ENCODE peak calls at places on chromosomes 13 and 19, in seven cellular contexts. P is mucosa of descending colon, N is heart right ventricle, T is neural progenitor cell, D is PC-3, E is psoas muscle, L is lung. H is an unnamed sample.

GRCh38 chr13:79767126-79767525 is 286.2 kb downstream of the NDFIP2 start:
- DNase-seq in P (no peak), N (no peak), T (no peak), D (peak), E (no peak), L (no peak), H (no peak)

GRCh38 chr19:16153582-16154336 is 10.3 kb downstream of the HSH2D start:
- DNase-seq in P (peak), N (no peak), T (peak), D (peak), E (no peak), L (no peak), H (no peak)

GRCh38 chr19:3243851-3244700 is 19.6 kb downstream of the CELF5 start:
- DNase-seq in P (peak), N (peak), T (peak), D (peak), E (peak), L (no peak), H (peak)

GRCh38 chr19:53703361-53703760 is 71.6 kb downstream of the DPRX start:
- DNase-seq in P (no peak), N (no peak), T (no peak), D (no peak), E (no peak), L (no peak), H (no peak)

GRCh38 chr19:14599548-14600147 is 16.8 kb downstream of the CLEC17A start:
- DNase-seq in P (no peak), N (no peak), T (no peak), D (no peak), E (no peak), L (no peak), H (no peak)

GRCh38 chr19:1087813-1088418 is 7.3 kb downstream of the POLR2E start:
- DNase-seq in P (peak), N (no peak), T (no peak), D (no peak), E (no peak), L (no peak), H (no peak)

GRCh38 chr19:1590641-1591397 is 1.8 kb downstream of the MBD3 start:
- DNase-seq in P (no peak), N (no peak), T (peak), D (no peak), E (no peak), L (no peak), H (no peak)

GRCh38 chr13:33167521-33167920 is 118.0 kb downstream of the STARD13 start:
- DNase-seq in P (no peak), N (no peak), T (no peak), D (no peak), E (no peak), L (no peak), H (no peak)

GRCh38 chr13:109773786-109774185 is 12.6 kb downstream of the IRS2 start:
- DNase-seq in P (no peak), N (no peak), T (no peak), D (no peak), E (no peak), L (no peak), H (no peak)

GRCh38 chr13:62110079-62110478 is 694.4 kb upstream of the PCDH20 start:
- DNase-seq in P (no peak), N (no peak), T (no peak), D (no peak), E (no peak), L (no peak), H (no peak)

GRCh38 chr13:52411629-52412028 is 5.7 kb upstream of the THSD1 start:
- DNase-seq in P (no peak), N (no peak), T (no peak), D (peak), E (no peak), L (no peak), H (no peak)

GRCh38 chr13:43805071-43805468 is 18.3 kb upstream of the ENOX1 start:
- DNase-seq in P (no peak), N (no peak), T (no peak), D (peak), E (no peak), L (no peak), H (no peak)

GRCh38 chr19:871446-872265 is 12.2 kb downstream of the CFD start:
- DNase-seq in P (no peak), N (no peak), T (peak), D (no peak), E (no peak), L (no peak), H (no peak)

GRCh38 chr13:109275848-109276247 is 510.5 kb downstream of the IRS2 start:
- DNase-seq in P (peak), N (no peak), T (peak), D (no peak), E (no peak), L (no peak), H (no peak)

GRCh38 chr13:26847281-26847680 is 86.7 kb upstream of the GPR12 start:
- DNase-seq in P (no peak), N (no peak), T (peak), D (no peak), E (no peak), L (no peak), H (no peak)

GRCh38 chr19:2549701-2550191 is 73.8 kb downstream of the GADD45B start:
- DNase-seq in P (peak), N (peak), T (no peak), D (peak), E (peak), L (peak), H (no peak)

GRCh38 chr19:41123716-41124244 is 9.5 kb downstream of the CYP2F1 start:
- DNase-seq in P (no peak), N (no peak), T (no peak), D (no peak), E (no peak), L (no peak), H (no peak)

GRCh38 chr19:50047686-50048085 is 21.9 kb downstream of the ZNF473 start:
- DNase-seq in P (no peak), N (no peak), T (no peak), D (no peak), E (no peak), L (no peak), H (no peak)

GRCh38 chr19:50043967-50044366 is 18.2 kb downstream of the ZNF473 start:
- DNase-seq in P (no peak), N (no peak), T (no peak), D (no peak), E (no peak), L (no peak), H (no peak)

GRCh38 chr19:50050406-50051223 is 24.8 kb downstream of the ZNF473 start:
- DNase-seq in P (peak), N (peak), T (peak), D (peak), E (peak), L (peak), H (peak)

GRCh38 chr19:50044922-50045321 is 19.1 kb downstream of the ZNF473 start:
- DNase-seq in P (no peak), N (no peak), T (no peak), D (no peak), E (no peak), L (no peak), H (no peak)

DNA sequence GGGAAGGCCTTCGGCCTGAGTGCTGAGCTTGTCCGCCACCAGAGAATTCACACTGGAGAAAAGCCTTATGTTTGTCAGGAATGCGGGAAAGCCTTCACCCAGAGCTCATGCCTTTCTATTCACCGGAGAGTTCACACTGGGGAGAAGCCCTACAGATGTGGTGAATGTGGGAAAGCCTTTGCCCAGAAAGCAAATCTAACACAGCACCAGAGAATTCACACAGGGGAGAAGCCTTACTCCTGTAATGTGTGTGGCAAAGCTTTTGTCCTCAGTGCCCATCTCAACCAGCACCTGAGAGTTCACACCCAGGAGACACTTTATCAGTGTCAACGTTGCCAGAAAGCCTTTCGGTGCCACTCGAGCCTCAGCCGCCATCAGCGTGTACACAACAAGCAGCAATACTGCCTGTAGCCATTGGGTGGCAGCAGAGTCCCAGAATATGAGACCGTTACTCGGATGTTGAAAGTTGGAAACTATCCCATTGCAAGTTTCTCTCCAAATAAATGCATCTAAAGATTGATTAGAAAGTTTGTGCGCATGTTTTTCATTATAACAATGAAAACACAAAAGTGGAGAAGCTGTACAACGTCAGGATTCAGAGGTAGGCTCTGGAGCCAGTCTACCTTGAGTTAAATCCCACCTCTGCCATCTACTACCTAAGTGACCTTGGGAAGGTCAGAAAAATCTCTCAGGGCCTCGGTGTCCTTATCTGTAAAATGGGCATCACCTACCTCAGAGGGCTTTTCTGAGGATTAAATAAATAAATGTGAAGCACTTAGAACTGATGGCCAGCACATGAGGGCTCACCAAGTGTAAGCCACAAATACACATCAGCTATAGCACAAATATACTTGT is 21.1 kb downstream of the ZNF473 start:
- DNase-seq in P (peak), N (peak), T (no peak), D (peak), E (peak), L (peak), H (no peak)
- TF ChIP-seq CTCF in P (peak), N (peak), T (peak), D (peak), E (peak), L (peak), H (no peak)

GRCh38 chr19:13511947-13512346 is 5.7 kb upstream of the CACNA1A start:
- DNase-seq in P (no peak), N (no peak), T (no peak), D (no peak), E (no peak), L (no peak), H (no peak)
- TF ChIP-seq CTCF in P (no peak), N (no peak), T (no peak), D (no peak), E (no peak), L (no peak), H (no peak)

DNA sequence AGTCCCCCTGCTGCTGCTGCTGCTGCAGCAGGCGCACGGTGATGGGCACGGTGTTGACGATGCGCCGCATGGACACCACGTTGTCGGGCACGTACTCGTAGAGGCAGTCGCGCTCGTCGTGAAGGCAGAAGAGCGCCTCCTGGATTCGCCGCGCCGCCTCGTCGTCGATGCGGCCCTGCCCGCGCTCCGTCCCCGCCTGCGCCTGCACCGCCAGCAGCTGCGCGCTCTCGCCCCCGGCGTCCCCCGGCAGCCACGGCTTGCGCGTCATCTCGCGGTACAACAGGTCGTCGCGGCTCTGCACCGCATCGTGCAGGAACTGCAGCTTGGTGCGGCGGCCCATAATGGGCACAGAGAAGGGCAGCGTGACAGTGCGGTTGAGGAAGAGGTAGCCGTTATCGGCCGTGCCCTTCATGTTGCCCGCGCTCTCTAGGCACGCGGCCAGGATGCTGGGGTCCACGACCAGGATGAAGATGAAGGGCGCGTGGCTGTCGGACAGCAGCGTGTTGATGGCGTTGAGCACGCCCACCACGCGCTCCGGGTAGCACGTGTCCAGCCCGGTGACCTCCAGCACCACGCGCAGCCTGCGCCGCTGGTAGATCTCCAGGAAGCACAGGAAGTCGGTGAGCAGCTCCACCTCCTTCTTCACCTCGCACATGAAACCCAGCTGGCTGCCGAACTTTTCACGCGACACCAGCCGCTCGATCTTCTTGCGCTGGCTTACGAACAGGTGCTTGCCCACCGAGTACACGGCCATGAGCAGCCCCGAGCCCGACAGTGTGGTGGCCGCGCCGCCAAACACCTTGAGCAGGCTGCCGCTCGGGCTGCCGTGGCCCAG is 8.1 kb downstream of the NKPD1 start:
- DNase-seq in P (peak), N (peak), T (peak), D (no peak), E (peak), L (no peak), H (no peak)
- TF ChIP-seq CTCF in P (no peak), N (peak), T (peak), D (no peak), E (no peak), L (no peak), H (no peak)

DNA sequence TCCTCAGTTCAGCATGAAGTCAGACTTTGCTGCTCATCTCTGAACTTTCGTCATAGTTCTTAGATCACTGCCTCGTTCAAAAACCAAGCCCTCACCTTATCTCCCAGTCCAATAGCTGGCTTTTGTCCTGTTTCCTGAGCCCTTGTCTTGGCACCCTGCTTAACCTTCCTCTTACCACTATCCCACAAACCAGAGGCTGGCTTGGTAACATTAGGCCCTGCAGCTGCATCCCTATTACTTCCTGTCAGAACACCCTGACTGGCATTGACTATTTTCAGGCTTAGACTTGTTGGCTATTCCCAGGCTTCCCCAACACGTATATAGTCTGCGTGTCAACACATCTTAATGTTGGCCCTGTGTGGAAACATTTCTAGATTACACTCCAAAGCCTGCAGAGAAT is 172.4 kb downstream of the VWA8 start:
- DNase-seq in P (no peak), N (no peak), T (no peak), D (no peak), E (no peak), L (no peak), H (no peak)
- TF ChIP-seq CTCF in P (no peak), N (no peak), T (no peak), D (no peak), E (no peak), L (no peak), H (no peak)

GRCh38 chr13:112509190-112509589 is 78.8 kb downstream of the TUBGCP3 start:
- DNase-seq in P (no peak), N (no peak), T (no peak), D (no peak), E (no peak), L (peak), H (no peak)

GRCh38 chr13:112513761-112514160 is 74.2 kb downstream of the TUBGCP3 start:
- DNase-seq in P (no peak), N (no peak), T (no peak), D (no peak), E (no peak), L (no peak), H (no peak)

GRCh38 chr13:112506046-112506445 is 81.9 kb downstream of the TUBGCP3 start:
- DNase-seq in P (no peak), N (no peak), T (no peak), D (peak), E (no peak), L (no peak), H (no peak)

GRCh38 chr13:112510987-112511715 is 76.8 kb downstream of the TUBGCP3 start:
- DNase-seq in P (no peak), N (no peak), T (no peak), D (peak), E (no peak), L (no peak), H (no peak)

GRCh38 chr13:112510002-112510780 is 77.8 kb downstream of the TUBGCP3 start:
- DNase-seq in P (peak), N (no peak), T (peak), D (peak), E (no peak), L (peak), H (no peak)
- TF ChIP-seq CTCF in P (no peak), N (peak), T (peak), D (peak), E (no peak), L (no peak), H (peak)

GRCh38 chr13:85828094-85828684 is 29.0 kb upstream of the SLITRK6 start:
- DNase-seq in P (peak), N (no peak), T (peak), D (peak), E (no peak), L (no peak), H (no peak)
- TF ChIP-seq CTCF in P (no peak), N (peak), T (peak), D (peak), E (peak), L (no peak), H (peak)